ENCODE peak calls at places on chromosomes 4 and X, in seven cellular contexts. One of them, this sample, is unnamed.

GRCh38 chrX:40172169-40172979 is 74.6 kb upstream of the BCOR start:
- DNase-seq in ecto neural progenitor cell: peak
- DNase-seq in kidney glomerular epithelial cell: no peak
- DNase-seq in activated T-cell treated with anti-CD3 and anti-CD28 coated beads for 1 hour: no peak
- DNase-seq in NCI-H748 treated with DMSO at 0.1 percent for 48 hours: no peak
- DNase-seq in uterus: peak
- DNase-seq in T-helper 9 cell: no peak
- DNase-seq in this sample: peak

GRCh38 chrX:31127716-31128115 is 55.9 kb upstream of the FTHL17 start:
- DNase-seq in uterus: no peak
- DNase-seq in kidney glomerular epithelial cell: no peak
- DNase-seq in activated T-cell treated with anti-CD3 and anti-CD28 coated beads for 1 hour: no peak
- DNase-seq in ecto neural progenitor cell: no peak
- DNase-seq in NCI-H748 treated with DMSO at 0.1 percent for 48 hours: no peak
- DNase-seq in T-helper 9 cell: no peak
- DNase-seq in this sample: no peak

GRCh38 chr4:11631416-11631815 is 202.7 kb upstream of the HS3ST1 start:
- DNase-seq in NCI-H748 treated with DMSO at 0.1 percent for 48 hours: no peak
- DNase-seq in ecto neural progenitor cell: no peak
- DNase-seq in kidney glomerular epithelial cell: no peak
- DNase-seq in activated T-cell treated with anti-CD3 and anti-CD28 coated beads for 1 hour: no peak
- DNase-seq in uterus: no peak
- DNase-seq in T-helper 9 cell: no peak
- DNase-seq in this sample: no peak

GRCh38 chrX:2962346-2962745 is 33.2 kb upstream of the ARSD start:
- DNase-seq in kidney glomerular epithelial cell: no peak
- DNase-seq in uterus: no peak
- DNase-seq in NCI-H748 treated with DMSO at 0.1 percent for 48 hours: no peak
- DNase-seq in ecto neural progenitor cell: no peak
- DNase-seq in T-helper 9 cell: no peak
- DNase-seq in activated T-cell treated with anti-CD3 and anti-CD28 coated beads for 1 hour: no peak
- DNase-seq in this sample: no peak

GRCh38 chr4:76703123-76703490 is 194.8 kb downstream of the SOWAHB start:
- DNase-seq in activated T-cell treated with anti-CD3 and anti-CD28 coated beads for 1 hour: no peak
- DNase-seq in uterus: no peak
- DNase-seq in kidney glomerular epithelial cell: peak
- DNase-seq in ecto neural progenitor cell: no peak
- DNase-seq in NCI-H748 treated with DMSO at 0.1 percent for 48 hours: no peak
- DNase-seq in T-helper 9 cell: no peak
- DNase-seq in this sample: no peak

GRCh38 chrX:69197690-69198089 is 32.4 kb upstream of the PJA1 start:
- DNase-seq in kidney glomerular epithelial cell: no peak
- DNase-seq in ecto neural progenitor cell: no peak
- DNase-seq in uterus: no peak
- DNase-seq in NCI-H748 treated with DMSO at 0.1 percent for 48 hours: no peak
- DNase-seq in T-helper 9 cell: no peak
- DNase-seq in activated T-cell treated with anti-CD3 and anti-CD28 coated beads for 1 hour: no peak
- DNase-seq in this sample: no peak

GRCh38 chr4:20299515-20299914 is 47.8 kb downstream of the SLIT2 start:
- DNase-seq in kidney glomerular epithelial cell: no peak
- DNase-seq in ecto neural progenitor cell: no peak
- DNase-seq in T-helper 9 cell: no peak
- DNase-seq in NCI-H748 treated with DMSO at 0.1 percent for 48 hours: no peak
- DNase-seq in activated T-cell treated with anti-CD3 and anti-CD28 coated beads for 1 hour: no peak
- DNase-seq in uterus: no peak
- DNase-seq in this sample: no peak

GRCh38 chrX:16559206-16559619 is 90.7 kb upstream of the S100G start:
- DNase-seq in NCI-H748 treated with DMSO at 0.1 percent for 48 hours: no peak
- DNase-seq in uterus: no peak
- DNase-seq in activated T-cell treated with anti-CD3 and anti-CD28 coated beads for 1 hour: no peak
- DNase-seq in T-helper 9 cell: no peak
- DNase-seq in kidney glomerular epithelial cell: no peak
- DNase-seq in ecto neural progenitor cell: no peak
- DNase-seq in this sample: no peak

GRCh38 chr4:38870098-38870850 is 2.7 kb downstream of the FAM114A1 start:
- DNase-seq in activated T-cell treated with anti-CD3 and anti-CD28 coated beads for 1 hour: no peak
- DNase-seq in kidney glomerular epithelial cell: no peak
- DNase-seq in NCI-H748 treated with DMSO at 0.1 percent for 48 hours: no peak
- DNase-seq in T-helper 9 cell: no peak
- DNase-seq in uterus: no peak
- DNase-seq in ecto neural progenitor cell: no peak
- DNase-seq in this sample: no peak

GRCh38 chr4:56742080-56742871 is 61.2 kb upstream of the HOPX start:
- DNase-seq in activated T-cell treated with anti-CD3 and anti-CD28 coated beads for 1 hour: no peak
- DNase-seq in kidney glomerular epithelial cell: peak
- DNase-seq in T-helper 9 cell: no peak
- DNase-seq in ecto neural progenitor cell: no peak
- DNase-seq in NCI-H748 treated with DMSO at 0.1 percent for 48 hours: no peak
- DNase-seq in uterus: no peak
- DNase-seq in this sample: no peak

GRCh38 chr4:156495109-156495508 is 476.5 kb downstream of the PDGFC start:
- DNase-seq in T-helper 9 cell: no peak
- DNase-seq in ecto neural progenitor cell: no peak
- DNase-seq in kidney glomerular epithelial cell: no peak
- DNase-seq in uterus: no peak
- DNase-seq in activated T-cell treated with anti-CD3 and anti-CD28 coated beads for 1 hour: no peak
- DNase-seq in NCI-H748 treated with DMSO at 0.1 percent for 48 hours: no peak
- DNase-seq in this sample: no peak

GRCh38 chr4:22686156-22686555 is 6.6 kb upstream of the GBA3 start:
- DNase-seq in kidney glomerular epithelial cell: no peak
- DNase-seq in ecto neural progenitor cell: no peak
- DNase-seq in activated T-cell treated with anti-CD3 and anti-CD28 coated beads for 1 hour: no peak
- DNase-seq in NCI-H748 treated with DMSO at 0.1 percent for 48 hours: no peak
- DNase-seq in T-helper 9 cell: no peak
- DNase-seq in uterus: no peak
- DNase-seq in this sample: no peak

GRCh38 chr4:168836482-168836881 is 173.6 kb downstream of the CBR4 start:
- DNase-seq in ecto neural progenitor cell: no peak
- DNase-seq in uterus: no peak
- DNase-seq in kidney glomerular epithelial cell: no peak
- DNase-seq in activated T-cell treated with anti-CD3 and anti-CD28 coated beads for 1 hour: no peak
- DNase-seq in NCI-H748 treated with DMSO at 0.1 percent for 48 hours: no peak
- DNase-seq in T-helper 9 cell: no peak
- DNase-seq in this sample: no peak

GRCh38 chr4:38675167-38676121 is 11.4 kb downstream of the KLF3 start:
- DNase-seq in kidney glomerular epithelial cell: peak
- DNase-seq in activated T-cell treated with anti-CD3 and anti-CD28 coated beads for 1 hour: peak
- DNase-seq in T-helper 9 cell: peak
- DNase-seq in NCI-H748 treated with DMSO at 0.1 percent for 48 hours: peak
- DNase-seq in ecto neural progenitor cell: peak
- DNase-seq in uterus: peak
- DNase-seq in this sample: peak

GRCh38 chr4:94256833-94257232 is 49.2 kb downstream of the SMARCAD1 start:
- DNase-seq in ecto neural progenitor cell: no peak
- DNase-seq in activated T-cell treated with anti-CD3 and anti-CD28 coated beads for 1 hour: no peak
- DNase-seq in uterus: no peak
- DNase-seq in T-helper 9 cell: no peak
- DNase-seq in kidney glomerular epithelial cell: no peak
- DNase-seq in NCI-H748 treated with DMSO at 0.1 percent for 48 hours: no peak
- DNase-seq in this sample: no peak

GRCh38 chrX:88612870-88613329 is 134.1 kb upstream of the CPXCR1 start:
- DNase-seq in ecto neural progenitor cell: peak
- DNase-seq in kidney glomerular epithelial cell: no peak
- DNase-seq in T-helper 9 cell: no peak
- DNase-seq in activated T-cell treated with anti-CD3 and anti-CD28 coated beads for 1 hour: no peak
- DNase-seq in uterus: no peak
- DNase-seq in NCI-H748 treated with DMSO at 0.1 percent for 48 hours: no peak
- DNase-seq in this sample: no peak